ENCODE peak calls at places on chromosome 13, in six cellular contexts. J is GM12878, S is K562, O is H1, R is GM12892, T is HepG2. M is an unnamed sample.

GRCh38 chr13:88857256-88857655 is 1186.1 kb downstream of the SLITRK5 start:
- DNase-seq in J (no peak), S (no peak), O (no peak), R (no peak), T (no peak), M (no peak)

GRCh38 chr13:43686557-43686956 is 100.2 kb downstream of the ENOX1 start:
- DNase-seq in J (no peak), S (no peak), O (no peak), R (no peak), T (peak; percentile 2), M (no peak)

GRCh38 chr13:98181106-98181815 is 4.2 kb upstream of the RNF113B start:
- DNase-seq in J (no peak), S (no peak), O (no peak), R (no peak), T (no peak), M (no peak)

GRCh38 chr13:60226507-60226906 is 62.8 kb upstream of the DIAPH3 start:
- DNase-seq in J (no peak), S (peak; percentile 49), O (no peak), R (no peak), T (peak; percentile 15), M (no peak)

GRCh38 chr13:24208314-24208713 is 47.8 kb downstream of the SPATA13 start:
- DNase-seq in J (no peak), S (no peak), O (no peak), R (no peak), T (no peak), M (no peak)

GRCh38 chr13:109874921-109875454 is 88.6 kb upstream of the IRS2 start:
- DNase-seq in J (no peak), S (no peak), O (no peak), R (no peak), T (no peak), M (no peak)

GRCh38 chr13:42305503-42305902 is 33.6 kb downstream of the AKAP11 start:
- DNase-seq in J (no peak), S (no peak), O (no peak), R (no peak), T (no peak), M (no peak)

GRCh38 chr13:19587635-19588300 is 26.4 kb upstream of the TPTE2 start:
- DNase-seq in J (no peak), S (peak; percentile 26), O (no peak), R (no peak), T (peak; percentile 70), M (no peak)

GRCh38 chr13:60230593-60230992 is 66.9 kb upstream of the DIAPH3 start:
- DNase-seq in J (no peak), S (peak; percentile 33), O (no peak), R (no peak), T (no peak), M (no peak)

GRCh38 chr13:94079876-94080275 is 399.6 kb downstream of the DCT start:
- DNase-seq in J (no peak), S (no peak), O (no peak), R (no peak), T (no peak), M (no peak)

GRCh38 chr13:71798723-71799122 is 68.3 kb downstream of the DACH1 start:
- DNase-seq in J (no peak), S (no peak), O (no peak), R (no peak), T (no peak), M (no peak)

GRCh38 chr13:112229992-112230872 is 145.9 kb upstream of the SPACA7 start:
- DNase-seq in J (no peak), S (no peak), O (no peak), R (no peak), T (no peak), M (no peak)

GRCh38 chr13:30193279-30194234 is 113.8 kb downstream of the KATNAL1 start:
- DNase-seq in J (peak; percentile 63), S (no peak), O (no peak), R (no peak), T (no peak), M (no peak)

GRCh38 chr13:50687545-50687944 is 155.9 kb downstream of the DLEU7 start:
- DNase-seq in J (no peak), S (no peak), O (no peak), R (no peak), T (no peak), M (no peak)

GRCh38 chr13:98142427-98143156 is at the start of gene FARP1:
- DNase-seq in J (no peak), S (peak; percentile 49), O (peak; percentile 87), R (peak; percentile 38), T (peak; percentile 62), M (peak; percentile 65)

GRCh38 chr13:51361111-51361510 is 21.6 kb downstream of the SERPINE3 start:
- DNase-seq in J (no peak), S (no peak), O (no peak), R (no peak), T (no peak), M (no peak)

GRCh38 chr13:71613347-71613746 is 253.7 kb downstream of the DACH1 start:
- DNase-seq in J (no peak), S (no peak), O (no peak), R (no peak), T (no peak), M (no peak)

GRCh38 chr13:30143671-30144400 is 163.5 kb downstream of the KATNAL1 start:
- DNase-seq in J (no peak), S (no peak), O (no peak), R (no peak), T (no peak), M (no peak)

GRCh38 chr13:30872685-30873443 is 33.2 kb upstream of the MEDAG start:
- DNase-seq in J (no peak), S (no peak), O (no peak), R (no peak), T (peak; percentile 26), M (no peak)

GRCh38 chr13:66312312-66313087 is 917.6 kb downstream of the PCDH9 start:
- DNase-seq in J (no peak), S (no peak), O (no peak), R (no peak), T (peak; percentile 6), M (no peak)

GRCh38 chr13:27037171-27037570 is 134.4 kb downstream of the USP12 start:
- DNase-seq in J (no peak), S (no peak), O (no peak), R (no peak), T (no peak), M (no peak)

GRCh38 chr13:44211286-44211685 is 162.3 kb upstream of the SERP2 start:
- DNase-seq in J (no peak), S (no peak), O (no peak), R (no peak), T (no peak), M (no peak)

GRCh38 chr13:28401303-28402056 is 93.4 kb downstream of the FLT1 start:
- DNase-seq in J (peak; percentile 62), S (no peak), O (no peak), R (no peak), T (no peak), M (no peak)

GRCh38 chr13:50842711-50843255 is 709 bp downstream of the DLEU7 start:
- DNase-seq in J (no peak), S (no peak), O (peak; percentile 67), R (no peak), T (no peak), M (no peak)

GRCh38 chr13:48561461-48562224 is 28.8 kb upstream of the RCBTB2 start:
- DNase-seq in J (no peak), S (no peak), O (no peak), R (no peak), T (no peak), M (no peak)

GRCh38 chr13:74015137-74015536 is 119.1 kb downstream of the KLF12 start:
- DNase-seq in J (no peak), S (no peak), O (no peak), R (no peak), T (no peak), M (no peak)

GRCh38 chr13:57128909-57129308 is 11.8 kb upstream of the PRR20A start:
- DNase-seq in J (no peak), S (no peak), O (no peak), R (no peak), T (no peak), M (no peak)

GRCh38 chr13:45341034-45341798 is at the start of gene TPT1:
- DNase-seq in J (peak; percentile 96), S (peak; percentile 97), O (peak; percentile 99), R (peak; percentile 97), T (peak; percentile 96), M (peak; percentile 98)

GRCh38 chr13:45341799-45342584 is 1.0 kb upstream of the TPT1 start:
- DNase-seq in J (no peak), S (no peak), O (no peak), R (no peak), T (no peak), M (no peak)

GRCh38 chr13:45339399-45339798 is 1.6 kb downstream of the TPT1 start:
- DNase-seq in J (no peak), S (no peak), O (no peak), R (no peak), T (no peak), M (no peak)

GRCh38 chr13:45339867-45340266 is 1.1 kb downstream of the TPT1 start:
- DNase-seq in J (no peak), S (no peak), O (no peak), R (no peak), T (no peak), M (no peak)

GRCh38 chr13:45340422-45341033 is 455 bp downstream of the TPT1 start:
- DNase-seq in J (no peak), S (peak; percentile 76), O (peak; percentile 79), R (peak; percentile 49), T (peak; percentile 77), M (peak; percentile 52)
- TF ChIP-seq POLR2A in J (no peak), S (peak; percentile 79), O (no peak), R (no peak), T (no peak), M (no peak)

GRCh38 chr13:105665284-105665683 is 870.2 kb downstream of the EFNB2 start:
- DNase-seq in J (no peak), S (no peak), O (no peak), R (no peak), T (no peak), M (no peak)
- TF ChIP-seq TAF1 in J (no peak), S (no peak), O (no peak), R (no peak), T (no peak), M (no peak)

GRCh38 chr13:75643693-75644092 is 7.6 kb downstream of the LMO7 start:
- DNase-seq in J (no peak), S (no peak), O (no peak), R (no peak), T (no peak), M (no peak)
- TF ChIP-seq POLR2AphosphoS5 in J (no peak), S (no peak), O (no peak), R (no peak), T (no peak), M (no peak)

DNA sequence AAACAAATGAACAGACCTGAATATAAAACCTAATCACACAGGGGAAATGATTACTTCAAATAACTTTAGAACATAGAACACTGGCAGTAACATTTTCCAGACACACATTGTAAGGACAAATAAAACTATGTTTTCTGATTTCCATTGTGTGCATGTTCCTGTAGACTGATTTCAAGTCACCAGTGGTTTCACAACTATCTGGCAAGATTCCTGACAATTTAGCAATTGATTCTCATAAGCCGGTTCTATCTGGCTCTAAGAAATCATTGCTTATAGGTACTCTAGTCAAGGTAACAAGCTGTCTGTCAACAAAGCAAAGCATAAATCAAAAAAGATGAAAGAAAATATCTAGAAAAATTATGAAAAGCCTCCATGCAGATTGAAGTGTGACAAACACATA is 19.6 kb upstream of the PCCA start:
- DNase-seq in J (no peak), S (no peak), O (no peak), R (no peak), T (no peak), M (no peak)
- TF ChIP-seq POLR2A in J (no peak), S (no peak), O (no peak), R (no peak), T (no peak), M (no peak)

M was measured in GM12891.